ENCODE peak calls at places on chromosomes 3 and 15, in six cellular contexts. One of them, this sample, is unnamed.

GRCh38 chr3:171813897-171814460 is 3.7 kb upstream of the PLD1 start:
- DNase-seq in adrenal gland: no peak
- DNase-seq in neural progenitor cell: no peak
- DNase-seq in Panc1: no peak
- DNase-seq in fibroblast of lung: no peak
- DNase-seq in prostate gland: no peak
- DNase-seq in this sample: no peak

GRCh38 chr15:98174286-98174685 is 213.8 kb downstream of the ARRDC4 start:
- DNase-seq in adrenal gland: no peak
- DNase-seq in neural progenitor cell: no peak
- DNase-seq in Panc1: no peak
- DNase-seq in fibroblast of lung: no peak
- DNase-seq in prostate gland: no peak
- DNase-seq in this sample: no peak

GRCh38 chr3:173275740-173276139 is 121.8 kb upstream of the NLGN1 start:
- DNase-seq in adrenal gland: no peak
- DNase-seq in neural progenitor cell: no peak
- DNase-seq in Panc1: no peak
- DNase-seq in fibroblast of lung: no peak
- DNase-seq in prostate gland: no peak
- DNase-seq in this sample: no peak

GRCh38 chr3:26099692-26100091 is 309.8 kb downstream of the OXSM start:
- DNase-seq in adrenal gland: no peak
- DNase-seq in neural progenitor cell: no peak
- DNase-seq in Panc1: no peak
- DNase-seq in fibroblast of lung: peak
- DNase-seq in prostate gland: no peak
- DNase-seq in this sample: no peak

GRCh38 chr3:191290311-191291025 is 38.7 kb upstream of the CCDC50 start:
- DNase-seq in adrenal gland: no peak
- DNase-seq in neural progenitor cell: no peak
- DNase-seq in Panc1: no peak
- DNase-seq in fibroblast of lung: peak
- DNase-seq in prostate gland: no peak
- DNase-seq in this sample: no peak

GRCh38 chr15:72676838-72677237 is 9.1 kb downstream of the HIGD2B start:
- DNase-seq in adrenal gland: no peak
- DNase-seq in neural progenitor cell: no peak
- DNase-seq in Panc1: no peak
- DNase-seq in fibroblast of lung: no peak
- DNase-seq in prostate gland: no peak
- DNase-seq in this sample: no peak

GRCh38 chr15:90598053-90598577 is 68.4 kb downstream of the CRTC3 start:
- DNase-seq in adrenal gland: peak
- DNase-seq in neural progenitor cell: peak
- DNase-seq in Panc1: no peak
- DNase-seq in fibroblast of lung: no peak
- DNase-seq in prostate gland: no peak
- DNase-seq in this sample: peak

GRCh38 chr15:66842710-66843441 is 140.8 kb downstream of the SMAD6 start:
- DNase-seq in adrenal gland: peak
- DNase-seq in neural progenitor cell: peak
- DNase-seq in Panc1: no peak
- DNase-seq in fibroblast of lung: peak
- DNase-seq in prostate gland: peak
- DNase-seq in this sample: peak

GRCh38 chr3:40309925-40310635 is 573 bp downstream of the EIF1B start:
- DNase-seq in adrenal gland: peak
- DNase-seq in neural progenitor cell: peak
- DNase-seq in Panc1: no peak
- DNase-seq in fibroblast of lung: peak
- DNase-seq in prostate gland: no peak
- DNase-seq in this sample: no peak

DNA sequence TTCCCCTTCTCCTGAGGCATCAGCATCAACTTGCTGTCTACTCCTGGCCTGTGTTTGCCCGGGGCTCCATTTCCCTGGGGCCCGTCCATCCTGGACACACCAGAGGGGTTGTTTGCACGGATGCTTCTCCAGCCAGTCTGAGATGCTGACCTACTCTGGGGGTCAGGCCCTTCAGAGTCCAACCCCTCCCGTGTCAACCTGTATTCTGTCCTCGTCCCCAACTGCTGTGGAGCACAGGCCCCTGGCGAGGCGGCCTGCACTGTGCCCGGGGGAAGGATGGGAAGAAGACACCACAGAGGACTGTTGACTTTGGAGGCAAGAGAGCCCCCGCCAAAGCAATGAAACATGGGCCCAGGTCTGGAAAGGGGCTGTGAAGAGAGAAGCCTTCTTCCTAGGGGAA is 25.8 kb downstream of the ALS2CL start:
- DNase-seq in adrenal gland: no peak
- DNase-seq in neural progenitor cell: no peak
- DNase-seq in Panc1: no peak
- DNase-seq in fibroblast of lung: no peak
- DNase-seq in prostate gland: no peak
- DNase-seq in this sample: no peak
- TF ChIP-seq CTCF in adrenal gland: no peak
- TF ChIP-seq CTCF in neural progenitor cell: no peak
- TF ChIP-seq CTCF in Panc1: no peak
- TF ChIP-seq CTCF in fibroblast of lung: no peak
- TF ChIP-seq CTCF in prostate gland: no peak
- TF ChIP-seq CTCF in this sample: no peak

DNA sequence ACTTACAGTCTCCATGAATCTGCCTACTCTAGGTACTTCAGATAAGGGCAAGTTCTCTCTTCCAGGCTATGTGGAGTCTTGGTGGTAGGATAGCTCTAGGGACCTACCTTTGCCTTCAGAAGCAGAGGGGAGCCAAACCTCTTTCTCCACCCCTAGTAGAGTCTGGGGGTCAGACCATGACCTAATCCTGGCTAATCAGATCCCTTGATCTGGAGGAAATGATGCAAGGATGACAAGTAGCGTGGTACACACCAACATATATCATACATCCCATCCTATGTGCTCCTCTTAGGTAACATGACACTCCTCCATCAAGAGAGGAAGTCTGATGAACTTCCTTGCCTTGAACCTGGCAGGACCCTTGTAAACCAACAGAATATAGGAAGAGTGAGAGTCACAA is 15.4 kb upstream of the PLA2G4F start:
- DNase-seq in adrenal gland: no peak
- DNase-seq in neural progenitor cell: no peak
- DNase-seq in Panc1: no peak
- DNase-seq in fibroblast of lung: no peak
- DNase-seq in prostate gland: no peak
- DNase-seq in this sample: no peak
- H3K4me3 ChIP-seq in adrenal gland: no peak
- H3K4me3 ChIP-seq in neural progenitor cell: no peak
- H3K4me3 ChIP-seq in Panc1: no peak
- H3K4me3 ChIP-seq in fibroblast of lung: no peak
- H3K4me3 ChIP-seq in prostate gland: no peak
- H3K4me3 ChIP-seq in this sample: no peak

GRCh38 chr3:182794455-182794773 is 1.1 kb downstream of the ATP11B start:
- DNase-seq in adrenal gland: no peak
- DNase-seq in neural progenitor cell: no peak
- DNase-seq in Panc1: no peak
- DNase-seq in fibroblast of lung: no peak
- DNase-seq in prostate gland: no peak
- DNase-seq in this sample: no peak

GRCh38 chr3:182794806-182795369 is 1.6 kb downstream of the ATP11B start:
- DNase-seq in adrenal gland: no peak
- DNase-seq in neural progenitor cell: no peak
- DNase-seq in Panc1: no peak
- DNase-seq in fibroblast of lung: peak
- DNase-seq in prostate gland: no peak
- DNase-seq in this sample: no peak

GRCh38 chr3:182795383-182795782 is 2.1 kb downstream of the ATP11B start:
- DNase-seq in adrenal gland: no peak
- DNase-seq in neural progenitor cell: no peak
- DNase-seq in Panc1: peak
- DNase-seq in fibroblast of lung: no peak
- DNase-seq in prostate gland: peak
- DNase-seq in this sample: no peak

GRCh38 chr3:182792901-182793662 is at the start of gene ATP11B:
- DNase-seq in adrenal gland: peak
- DNase-seq in neural progenitor cell: peak
- DNase-seq in Panc1: peak
- DNase-seq in fibroblast of lung: peak
- DNase-seq in prostate gland: peak
- DNase-seq in this sample: peak

DNA sequence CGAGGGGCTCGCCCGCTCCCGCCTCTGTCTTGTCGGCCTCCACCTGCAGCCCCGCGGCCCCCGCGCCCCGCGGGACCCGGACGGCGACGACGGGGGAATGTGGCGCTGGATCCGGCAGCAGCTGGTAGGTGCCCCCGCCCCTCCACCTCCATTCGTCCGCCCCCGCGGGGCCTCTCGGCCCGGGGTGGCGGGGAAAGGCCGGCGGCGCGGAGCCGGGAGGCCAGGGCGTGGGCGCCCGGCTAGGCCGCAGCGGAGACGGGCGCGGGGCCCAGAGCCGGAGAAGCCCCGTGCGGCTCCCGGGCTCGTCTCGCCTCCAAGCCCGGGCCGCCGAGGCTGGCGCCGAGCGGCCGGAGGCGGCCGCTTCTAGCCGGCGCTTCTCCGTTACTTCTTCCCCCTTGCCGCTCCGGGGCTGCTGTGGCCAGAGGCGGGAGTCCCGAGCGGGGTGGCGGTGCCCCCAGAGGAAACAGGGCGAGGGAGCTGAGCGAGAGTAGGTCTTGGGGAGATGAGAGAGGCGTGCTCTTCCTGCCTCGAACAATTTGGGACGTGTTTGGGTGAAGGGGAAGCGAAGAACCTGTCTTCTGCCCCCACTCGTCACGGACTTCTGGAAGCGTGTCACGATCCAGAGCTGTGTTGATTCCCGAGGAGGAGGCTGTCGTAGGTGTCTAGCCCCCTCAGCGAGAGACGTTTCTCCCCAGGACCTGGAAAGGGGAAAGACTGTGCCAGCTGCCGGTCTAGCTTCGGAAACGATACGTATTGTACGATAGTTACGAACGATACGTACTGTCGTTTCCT is 555 bp downstream of the ATP11B start:
- DNase-seq in adrenal gland: peak
- DNase-seq in neural progenitor cell: peak
- DNase-seq in Panc1: peak
- DNase-seq in fibroblast of lung: peak
- DNase-seq in prostate gland: peak
- DNase-seq in this sample: peak
- H3K27ac ChIP-seq in adrenal gland: peak
- H3K27ac ChIP-seq in neural progenitor cell: peak
- H3K27ac ChIP-seq in Panc1: peak
- H3K27ac ChIP-seq in fibroblast of lung: peak
- H3K27ac ChIP-seq in prostate gland: peak
- H3K27ac ChIP-seq in this sample: peak

DNA sequence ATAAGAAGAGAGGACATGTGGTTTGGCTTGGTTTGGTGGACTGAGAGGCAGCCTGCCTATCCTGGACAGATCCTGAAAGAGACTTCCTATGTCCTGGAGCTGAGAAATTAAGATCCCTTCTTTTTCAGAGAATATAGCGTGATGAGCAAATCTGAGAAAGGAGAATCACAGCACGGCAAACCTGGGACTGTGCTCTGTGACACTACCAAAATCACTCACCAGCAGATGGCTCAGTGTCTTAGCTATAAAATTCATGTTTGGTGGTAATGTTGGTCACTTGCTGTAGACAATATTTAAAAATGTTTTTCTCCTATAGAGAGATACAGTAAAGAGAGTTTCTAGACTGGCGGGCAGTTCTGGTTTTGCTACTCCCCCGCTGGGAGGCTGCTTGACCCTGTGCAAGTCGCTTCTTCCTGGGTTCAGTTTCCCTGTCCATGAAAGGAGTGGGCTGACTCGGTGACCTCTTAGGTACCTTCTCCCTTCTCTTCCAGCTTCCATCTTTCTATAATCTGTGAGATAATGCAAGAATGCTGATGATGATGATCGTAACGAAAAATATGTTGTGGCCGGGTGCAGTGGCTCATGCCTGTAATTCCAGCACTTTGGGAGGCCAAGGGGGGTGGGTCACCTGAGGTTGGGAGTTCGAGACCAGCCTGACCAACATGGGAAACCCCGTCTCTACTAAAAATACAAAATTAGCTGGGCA is 7.6 kb upstream of the HES1 start:
- DNase-seq in adrenal gland: no peak
- DNase-seq in neural progenitor cell: no peak
- DNase-seq in Panc1: no peak
- DNase-seq in fibroblast of lung: no peak
- DNase-seq in prostate gland: no peak
- DNase-seq in this sample: no peak
- TF ChIP-seq CTCF in adrenal gland: no peak
- TF ChIP-seq CTCF in neural progenitor cell: no peak
- TF ChIP-seq CTCF in Panc1: no peak
- TF ChIP-seq CTCF in fibroblast of lung: no peak
- TF ChIP-seq CTCF in prostate gland: no peak
- TF ChIP-seq CTCF in this sample: no peak

GRCh38 chr3:168025076-168025475 is 70.6 kb downstream of the GOLIM4 start:
- DNase-seq in adrenal gland: no peak
- DNase-seq in neural progenitor cell: no peak
- DNase-seq in Panc1: no peak
- DNase-seq in fibroblast of lung: peak
- DNase-seq in prostate gland: no peak
- DNase-seq in this sample: no peak
- H3K4me3 ChIP-seq in adrenal gland: no peak
- H3K4me3 ChIP-seq in neural progenitor cell: no peak
- H3K4me3 ChIP-seq in Panc1: no peak
- H3K4me3 ChIP-seq in fibroblast of lung: no peak
- H3K4me3 ChIP-seq in prostate gland: no peak
- H3K4me3 ChIP-seq in this sample: no peak

DNA sequence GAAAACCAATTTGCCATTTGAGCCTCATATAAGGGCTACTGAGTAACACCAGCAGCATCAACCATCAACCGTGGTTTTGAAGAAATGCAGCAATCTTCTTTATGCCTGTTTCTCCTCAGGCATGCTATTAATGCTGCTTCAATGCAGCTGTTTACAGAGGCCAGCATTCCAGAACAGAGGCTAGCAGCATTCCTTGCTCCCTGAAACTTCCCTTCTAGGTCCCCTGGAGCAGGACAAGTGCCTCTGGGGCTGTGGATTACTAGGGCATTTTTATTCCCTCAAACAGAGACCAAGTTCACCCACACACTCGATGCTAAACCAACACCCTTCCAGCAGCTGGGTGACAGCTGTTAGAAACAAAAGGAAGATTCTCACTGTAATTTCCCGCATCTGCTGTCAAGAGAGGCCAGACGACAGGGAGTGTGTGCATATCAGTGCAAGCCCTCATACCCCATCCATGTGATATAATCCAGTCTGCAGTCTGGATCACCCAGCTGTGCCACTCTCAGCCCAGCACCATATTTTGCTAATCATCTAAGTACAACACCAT is 57.5 kb downstream of the HOMER2 start:
- DNase-seq in adrenal gland: no peak
- DNase-seq in neural progenitor cell: peak
- DNase-seq in Panc1: no peak
- DNase-seq in fibroblast of lung: no peak
- DNase-seq in prostate gland: no peak
- DNase-seq in this sample: no peak
- H3K27ac ChIP-seq in adrenal gland: no peak
- H3K27ac ChIP-seq in neural progenitor cell: no peak
- H3K27ac ChIP-seq in Panc1: no peak
- H3K27ac ChIP-seq in fibroblast of lung: no peak
- H3K27ac ChIP-seq in prostate gland: no peak
- H3K27ac ChIP-seq in this sample: no peak